ENCODE peak calls at places on chromosomes 6 and 20, in five cellular contexts. I is stimulated activated CD4-positive, alpha-beta T cell treated with anti-CD3 and anti-CD28 coated beads, TNF-alpha, amount 100 ng/mL, for 4 hours; W is GM06990; U is breast epithelium; O is CD8-positive, alpha-beta memory T cell. T is an unnamed sample.

GRCh38 chr6:111566873-111567517 is 38.7 kb downstream of the TRAF3IP2 start:
- DNase-seq in U (peak), O (no peak), W (no peak), I (no peak), T (no peak)

GRCh38 chr20:37945034-37945660 is 42.2 kb downstream of the VSTM2L start:
- DNase-seq in I (no peak), O (no peak), W (no peak), U (no peak), T (no peak)

GRCh38 chr20:50794181-50794845 is 548 bp upstream of the BCAS4 start:
- DNase-seq in W (no peak), O (no peak), I (no peak), U (no peak), T (no peak)

GRCh38 chr6:144304223-144304848 is 19.2 kb downstream of the UTRN start:
- DNase-seq in O (peak), I (no peak), W (no peak), U (no peak), T (no peak)

GRCh38 chr20:24677626-24678328 is 208.3 kb downstream of the SYNDIG1 start:
- DNase-seq in I (no peak), O (no peak), W (no peak), U (no peak), T (no peak)

GRCh38 chr6:56259682-56260081 is 12.3 kb upstream of the COL21A1 start:
- DNase-seq in U (no peak), I (no peak), W (no peak), O (no peak), T (no peak)

GRCh38 chr6:20211037-20211940 is 980 bp downstream of the MBOAT1 start:
- DNase-seq in U (peak), I (no peak), O (peak), W (no peak), T (peak)

GRCh38 chr6:162251257-162251656 is 476.3 kb downstream of the PRKN start:
- DNase-seq in U (no peak), I (no peak), O (no peak), W (no peak), T (no peak)

GRCh38 chr6:124373386-124373785 is 569.7 kb downstream of the NKAIN2 start:
- DNase-seq in W (no peak), I (no peak), O (no peak), U (no peak), T (no peak)

GRCh38 chr6:22147983-22148797 is 148.6 kb downstream of the PRL start:
- DNase-seq in O (no peak), I (no peak), W (no peak), U (no peak), T (peak)

GRCh38 chr6:11514672-11515071 is 22.9 kb upstream of the TMEM170B start:
- DNase-seq in I (no peak), W (peak), O (no peak), U (no peak), T (no peak)

GRCh38 chr6:113047148-113047547 is 700.0 kb downstream of the RFPL4B start:
- DNase-seq in W (no peak), I (no peak), U (no peak), O (no peak), T (peak)

GRCh38 chr6:135703621-135704020 is 147.9 kb upstream of the PDE7B start:
- DNase-seq in O (no peak), I (no peak), W (peak), U (no peak), T (no peak)

GRCh38 chr6:143195349-143195845 is 134.7 kb downstream of the AIG1 start:
- DNase-seq in I (no peak), U (no peak), O (no peak), W (no peak), T (no peak)

GRCh38 chr6:139753198-139753861 is 378.9 kb upstream of the CITED2 start:
- DNase-seq in I (no peak), U (no peak), W (no peak), O (no peak), T (peak)

GRCh38 chr20:16415079-16415478 is 158.2 kb downstream of the KIF16B start:
- DNase-seq in O (no peak), I (no peak), W (no peak), U (no peak), T (peak)

GRCh38 chr6:166757226-166758135 is 130.4 kb upstream of the RPS6KA2 start:
- DNase-seq in U (no peak), I (no peak), O (no peak), W (no peak), T (no peak)

GRCh38 chr20:59153355-59153681 is 10.3 kb upstream of the ZNF831 start:
- DNase-seq in U (peak), I (no peak), O (no peak), W (no peak), T (no peak)

GRCh38 chr20:3248167-3248992 is 9.4 kb upstream of the SLC4A11 start:
- DNase-seq in I (no peak), W (no peak), O (no peak), U (no peak), T (no peak)

GRCh38 chr6:21240709-21241108 is 352.8 kb upstream of the SOX4 start:
- DNase-seq in W (no peak), O (no peak), I (no peak), U (no peak), T (no peak)

GRCh38 chr6:36969988-36970891 is 15.7 kb downstream of the PI16 start:
- DNase-seq in U (no peak), W (no peak), O (no peak), I (no peak), T (no peak)

GRCh38 chr6:48140221-48140620 is 29.2 kb upstream of the PTCHD4 start:
- DNase-seq in O (no peak), W (no peak), U (no peak), I (no peak), T (no peak)

GRCh38 chr20:23435675-23436539 is 3.6 kb upstream of the CSTL1 start:
- DNase-seq in I (no peak), U (no peak), W (no peak), O (no peak), T (no peak)

GRCh38 chr20:20102859-20103258 is 50.5 kb downstream of the CFAP61 start:
- DNase-seq in O (no peak), U (no peak), I (no peak), W (no peak), T (no peak)

GRCh38 chr6:152401978-152402377 is 235.2 kb downstream of the SYNE1 start:
- DNase-seq in O (no peak), I (no peak), U (no peak), W (no peak), T (no peak)

GRCh38 chr20:32465092-32465900 is 107.2 kb downstream of the ASXL1 start:
- DNase-seq in O (no peak), U (peak), I (no peak), W (no peak), T (no peak)

GRCh38 chr6:153048631-153049030 is 46.1 kb upstream of the MTRF1L start:
- DNase-seq in W (no peak), O (no peak), I (no peak), U (no peak), T (no peak)

GRCh38 chr20:47785900-47786762 is 850 bp upstream of the SULF2 start:
- DNase-seq in O (no peak), I (no peak), W (peak), U (peak), T (peak)

GRCh38 chr6:378958-379366 is 12.6 kb upstream of the IRF4 start:
- DNase-seq in O (no peak), I (no peak), W (no peak), U (no peak), T (no peak)

GRCh38 chr6:80872194-80872950 is 765.9 kb downstream of the BCKDHB start:
- DNase-seq in U (no peak), I (no peak), O (no peak), W (no peak), T (no peak)

GRCh38 chr20:41268917-41269652 is 48.4 kb downstream of the ZHX3 start:
- DNase-seq in I (no peak), W (no peak), O (no peak), U (no peak), T (no peak)

GRCh38 chr20:48456361-48457184 is 371.2 kb downstream of the PREX1 start:
- DNase-seq in U (no peak), I (no peak), O (no peak), W (peak), T (no peak)

GRCh38 chr6:1313755-1314503 is 2.0 kb downstream of the FOXQ1 start:
- DNase-seq in O (no peak), W (no peak), U (no peak), I (no peak), T (no peak)

T was measured in GM04503.